ENCODE peak calls at places on chromosomes 5 and 9, in nine cellular contexts. One of them, this sample, is unnamed.

GRCh38 chr9:1977026-1977425 is 38.1 kb upstream of the SMARCA2 start:
- DNase-seq in IMR-90: no peak
- DNase-seq in HT-29: no peak
- DNase-seq in aorta: no peak
- DNase-seq in astrocyte of the hippocampus: no peak
- DNase-seq in EL: no peak
- DNase-seq in 8988T: no peak
- DNase-seq in iPS DF 19.7: no peak
- DNase-seq in heart left ventricle: no peak
- DNase-seq in this sample: no peak

GRCh38 chr5:25095261-25095660 is 450.5 kb upstream of the CDH10 start:
- DNase-seq in heart left ventricle: no peak
- DNase-seq in astrocyte of the hippocampus: no peak
- DNase-seq in EL: no peak
- DNase-seq in 8988T: no peak
- DNase-seq in iPS DF 19.7: no peak
- DNase-seq in HT-29: no peak
- DNase-seq in aorta: no peak
- DNase-seq in IMR-90: no peak
- DNase-seq in this sample: no peak

GRCh38 chr9:132162764-132163456 is 1.1 kb downstream of the NTNG2 start:
- DNase-seq in EL: no peak
- DNase-seq in IMR-90: no peak
- DNase-seq in HT-29: no peak
- DNase-seq in heart left ventricle: no peak
- DNase-seq in iPS DF 19.7: no peak
- DNase-seq in 8988T: no peak
- DNase-seq in aorta: no peak
- DNase-seq in astrocyte of the hippocampus: no peak
- DNase-seq in this sample: no peak

GRCh38 chr5:107468286-107468685 is 202.5 kb downstream of the EFNA5 start:
- DNase-seq in astrocyte of the hippocampus: no peak
- DNase-seq in HT-29: peak
- DNase-seq in IMR-90: no peak
- DNase-seq in aorta: no peak
- DNase-seq in heart left ventricle: peak
- DNase-seq in EL: no peak
- DNase-seq in iPS DF 19.7: no peak
- DNase-seq in 8988T: no peak
- DNase-seq in this sample: peak

GRCh38 chr9:5486988-5487387 is 23.3 kb upstream of the PDCD1LG2 start:
- DNase-seq in IMR-90: no peak
- DNase-seq in EL: no peak
- DNase-seq in aorta: no peak
- DNase-seq in 8988T: no peak
- DNase-seq in astrocyte of the hippocampus: no peak
- DNase-seq in heart left ventricle: no peak
- DNase-seq in iPS DF 19.7: no peak
- DNase-seq in HT-29: no peak
- DNase-seq in this sample: no peak

GRCh38 chr9:36492849-36493248 is 79.8 kb upstream of the MELK start:
- DNase-seq in 8988T: no peak
- DNase-seq in EL: no peak
- DNase-seq in HT-29: no peak
- DNase-seq in IMR-90: peak
- DNase-seq in heart left ventricle: no peak
- DNase-seq in aorta: no peak
- DNase-seq in astrocyte of the hippocampus: peak
- DNase-seq in iPS DF 19.7: no peak
- DNase-seq in this sample: no peak

GRCh38 chr9:99011161-99011709 is 67.5 kb downstream of the COL15A1 start:
- DNase-seq in HT-29: no peak
- DNase-seq in 8988T: no peak
- DNase-seq in aorta: no peak
- DNase-seq in EL: peak
- DNase-seq in astrocyte of the hippocampus: no peak
- DNase-seq in heart left ventricle: no peak
- DNase-seq in IMR-90: peak
- DNase-seq in iPS DF 19.7: no peak
- DNase-seq in this sample: peak

GRCh38 chr5:127785098-127785927 is 82.1 kb downstream of the CCDC192 start:
- DNase-seq in IMR-90: peak
- DNase-seq in aorta: no peak
- DNase-seq in EL: peak
- DNase-seq in HT-29: no peak
- DNase-seq in iPS DF 19.7: no peak
- DNase-seq in astrocyte of the hippocampus: peak
- DNase-seq in heart left ventricle: no peak
- DNase-seq in 8988T: no peak
- DNase-seq in this sample: no peak

GRCh38 chr5:147310059-147310704 is 75.4 kb downstream of the STK32A start:
- DNase-seq in aorta: peak
- DNase-seq in HT-29: peak
- DNase-seq in 8988T: peak
- DNase-seq in heart left ventricle: no peak
- DNase-seq in IMR-90: peak
- DNase-seq in EL: peak
- DNase-seq in astrocyte of the hippocampus: peak
- DNase-seq in iPS DF 19.7: no peak
- DNase-seq in this sample: peak

GRCh38 chr9:134213508-134214394 is 49.4 kb upstream of the RNU6ATAC start:
- DNase-seq in astrocyte of the hippocampus: no peak
- DNase-seq in IMR-90: no peak
- DNase-seq in iPS DF 19.7: no peak
- DNase-seq in EL: no peak
- DNase-seq in 8988T: no peak
- DNase-seq in HT-29: no peak
- DNase-seq in aorta: peak
- DNase-seq in heart left ventricle: no peak
- DNase-seq in this sample: no peak

GRCh38 chr9:96616817-96617438 is 2.7 kb downstream of the CDC14B start:
- DNase-seq in IMR-90: no peak
- DNase-seq in iPS DF 19.7: no peak
- DNase-seq in aorta: no peak
- DNase-seq in 8988T: no peak
- DNase-seq in astrocyte of the hippocampus: no peak
- DNase-seq in EL: no peak
- DNase-seq in HT-29: no peak
- DNase-seq in heart left ventricle: no peak
- DNase-seq in this sample: no peak

GRCh38 chr5:16791036-16791705 is 144.9 kb downstream of the MYO10 start:
- DNase-seq in EL: peak
- DNase-seq in aorta: no peak
- DNase-seq in IMR-90: peak
- DNase-seq in HT-29: peak
- DNase-seq in heart left ventricle: no peak
- DNase-seq in iPS DF 19.7: no peak
- DNase-seq in astrocyte of the hippocampus: peak
- DNase-seq in 8988T: no peak
- DNase-seq in this sample: peak

GRCh38 chr9:876425-876824 is 34.9 kb downstream of the DMRT1 start:
- DNase-seq in HT-29: no peak
- DNase-seq in IMR-90: no peak
- DNase-seq in heart left ventricle: no peak
- DNase-seq in aorta: no peak
- DNase-seq in EL: no peak
- DNase-seq in iPS DF 19.7: no peak
- DNase-seq in 8988T: no peak
- DNase-seq in astrocyte of the hippocampus: no peak
- DNase-seq in this sample: no peak

GRCh38 chr5:17182494-17182893 is 34.9 kb upstream of the BASP1 start:
- DNase-seq in 8988T: no peak
- DNase-seq in HT-29: no peak
- DNase-seq in astrocyte of the hippocampus: no peak
- DNase-seq in EL: peak
- DNase-seq in iPS DF 19.7: no peak
- DNase-seq in IMR-90: peak
- DNase-seq in heart left ventricle: no peak
- DNase-seq in aorta: no peak
- DNase-seq in this sample: peak

GRCh38 chr9:33350310-33350709 is 52.1 kb downstream of the AQP7 start:
- DNase-seq in aorta: no peak
- DNase-seq in IMR-90: peak
- DNase-seq in heart left ventricle: no peak
- DNase-seq in HT-29: peak
- DNase-seq in EL: peak
- DNase-seq in 8988T: no peak
- DNase-seq in astrocyte of the hippocampus: peak
- DNase-seq in iPS DF 19.7: no peak
- DNase-seq in this sample: peak

GRCh38 chr5:102986074-102986473 is 133.9 kb downstream of the GIN1 start:
- DNase-seq in iPS DF 19.7: no peak
- DNase-seq in HT-29: no peak
- DNase-seq in heart left ventricle: no peak
- DNase-seq in aorta: no peak
- DNase-seq in EL: no peak
- DNase-seq in astrocyte of the hippocampus: no peak
- DNase-seq in IMR-90: no peak
- DNase-seq in 8988T: no peak
- DNase-seq in this sample: no peak

GRCh38 chr5:23260621-23261020 is 246.8 kb upstream of the PRDM9 start:
- DNase-seq in HT-29: no peak
- DNase-seq in iPS DF 19.7: no peak
- DNase-seq in aorta: no peak
- DNase-seq in heart left ventricle: no peak
- DNase-seq in astrocyte of the hippocampus: no peak
- DNase-seq in 8988T: no peak
- DNase-seq in IMR-90: no peak
- DNase-seq in EL: no peak
- DNase-seq in this sample: no peak

GRCh38 chr9:99511723-99512122 is 289.6 kb downstream of the SEC61B start:
- DNase-seq in HT-29: peak
- DNase-seq in heart left ventricle: no peak
- DNase-seq in astrocyte of the hippocampus: no peak
- DNase-seq in 8988T: no peak
- DNase-seq in IMR-90: no peak
- DNase-seq in EL: no peak
- DNase-seq in aorta: no peak
- DNase-seq in iPS DF 19.7: no peak
- DNase-seq in this sample: no peak

GRCh38 chr9:38284768-38285080 is 107.8 kb upstream of the ALDH1B1 start:
- DNase-seq in heart left ventricle: no peak
- DNase-seq in HT-29: no peak
- DNase-seq in astrocyte of the hippocampus: no peak
- DNase-seq in 8988T: no peak
- DNase-seq in iPS DF 19.7: no peak
- DNase-seq in aorta: no peak
- DNase-seq in EL: no peak
- DNase-seq in IMR-90: no peak
- DNase-seq in this sample: no peak

GRCh38 chr5:128199104-128199503 is 115.5 kb downstream of the SLC12A2 start:
- DNase-seq in aorta: no peak
- DNase-seq in IMR-90: peak
- DNase-seq in HT-29: peak
- DNase-seq in iPS DF 19.7: no peak
- DNase-seq in astrocyte of the hippocampus: peak
- DNase-seq in heart left ventricle: no peak
- DNase-seq in EL: peak
- DNase-seq in 8988T: no peak
- DNase-seq in this sample: peak